ENCODE peak calls at places on chromosomes 6 and 20, in five cellular contexts. One of them, this sample, is unnamed. For H3K4me1, the result is how much of the 10 kb centered on the place peaks cover.

GRCh38 chr6:90860822-90861601 is 274.1 kb upstream of the MAP3K7 start:
- DNase-seq in GM23338: no peak
- DNase-seq in PC-3: peak
- DNase-seq in mesendoderm: peak
- DNase-seq in right atrium auricular region: no peak
- DNase-seq in this sample: no peak

GRCh38 chr20:5919634-5920544 is 30.4 kb downstream of the TRMT6 start:
- DNase-seq in PC-3: peak
- DNase-seq in right atrium auricular region: no peak
- DNase-seq in GM23338: no peak
- DNase-seq in mesendoderm: peak
- DNase-seq in this sample: peak

GRCh38 chr6:15183979-15184378 is 61.9 kb upstream of the JARID2 start:
- DNase-seq in mesendoderm: no peak
- DNase-seq in GM23338: no peak
- DNase-seq in PC-3: no peak
- DNase-seq in right atrium auricular region: no peak
- DNase-seq in this sample: no peak

GRCh38 chr6:150604467-150604866 is 4.8 kb downstream of the PLEKHG1 start:
- DNase-seq in mesendoderm: no peak
- DNase-seq in PC-3: no peak
- DNase-seq in GM23338: no peak
- DNase-seq in right atrium auricular region: no peak
- DNase-seq in this sample: no peak

GRCh38 chr6:97067045-97067444 is 142.5 kb downstream of the KLHL32 start:
- DNase-seq in PC-3: no peak
- DNase-seq in right atrium auricular region: no peak
- DNase-seq in GM23338: no peak
- DNase-seq in mesendoderm: no peak
- DNase-seq in this sample: no peak

GRCh38 chr6:3031857-3032256 is 32.2 kb downstream of the NQO2 start:
- DNase-seq in mesendoderm: no peak
- DNase-seq in PC-3: no peak
- DNase-seq in right atrium auricular region: no peak
- DNase-seq in GM23338: no peak
- DNase-seq in this sample: no peak

GRCh38 chr20:20463933-20464374 is 96.0 kb downstream of the INSM1 start:
- DNase-seq in PC-3: no peak
- DNase-seq in mesendoderm: peak
- DNase-seq in right atrium auricular region: no peak
- DNase-seq in GM23338: peak
- DNase-seq in this sample: no peak

GRCh38 chr6:156555117-156555516 is 222.1 kb upstream of the ARID1B start:
- DNase-seq in PC-3: peak
- DNase-seq in GM23338: no peak
- DNase-seq in mesendoderm: no peak
- DNase-seq in right atrium auricular region: no peak
- DNase-seq in this sample: no peak

GRCh38 chr20:53866787-53867740 is 203.3 kb downstream of the BCAS1 start:
- DNase-seq in GM23338: peak
- DNase-seq in PC-3: peak
- DNase-seq in right atrium auricular region: no peak
- DNase-seq in mesendoderm: peak
- DNase-seq in this sample: no peak

GRCh38 chr20:5863040-5863811 is 87.1 kb downstream of the TRMT6 start:
- DNase-seq in GM23338: no peak
- DNase-seq in mesendoderm: no peak
- DNase-seq in right atrium auricular region: no peak
- DNase-seq in PC-3: peak
- DNase-seq in this sample: peak

GRCh38 chr20:53737404-53738038 is 143.9 kb upstream of the ZNF217 start:
- DNase-seq in GM23338: peak
- DNase-seq in PC-3: peak
- DNase-seq in right atrium auricular region: no peak
- DNase-seq in mesendoderm: no peak
- DNase-seq in this sample: peak

GRCh38 chr6:30801950-30802349 is 57.6 kb upstream of the IER3 start:
- DNase-seq in GM23338: no peak
- DNase-seq in right atrium auricular region: no peak
- DNase-seq in mesendoderm: no peak
- DNase-seq in PC-3: no peak
- DNase-seq in this sample: no peak

GRCh38 chr6:11232968-11233626 is 629 bp upstream of the NEDD9 start:
- DNase-seq in right atrium auricular region: no peak
- DNase-seq in PC-3: peak
- DNase-seq in mesendoderm: peak
- DNase-seq in GM23338: peak
- DNase-seq in this sample: no peak

GRCh38 chr6:16391451-16391912 is 153.1 kb downstream of the GMPR start:
- DNase-seq in right atrium auricular region: no peak
- DNase-seq in mesendoderm: no peak
- DNase-seq in PC-3: no peak
- DNase-seq in GM23338: no peak
- DNase-seq in this sample: no peak

GRCh38 chr6:36226648-36227047 is 30.1 kb downstream of the BRPF3 start:
- DNase-seq in mesendoderm: no peak
- DNase-seq in GM23338: no peak
- DNase-seq in PC-3: no peak
- DNase-seq in right atrium auricular region: no peak
- DNase-seq in this sample: peak

GRCh38 chr6:129498556-129498940 is 211.4 kb downstream of the ARHGAP18 start:
- DNase-seq in GM23338: no peak
- DNase-seq in PC-3: peak
- DNase-seq in right atrium auricular region: no peak
- DNase-seq in mesendoderm: no peak
- DNase-seq in this sample: peak

GRCh38 chr20:49768204-49769124 is 44.2 kb upstream of the SLC9A8 start:
- DNase-seq in PC-3: peak
- DNase-seq in right atrium auricular region: peak
- DNase-seq in mesendoderm: peak
- DNase-seq in GM23338: peak
- DNase-seq in this sample: peak

GRCh38 chr20:1887321-1887720 is 7.9 kb upstream of the SIRPA start:
- DNase-seq in right atrium auricular region: no peak
- DNase-seq in GM23338: no peak
- DNase-seq in mesendoderm: no peak
- DNase-seq in PC-3: no peak
- DNase-seq in this sample: no peak

GRCh38 chr6:3789018-3789895 is 37.7 kb upstream of the PXDC1 start:
- DNase-seq in GM23338: no peak
- DNase-seq in mesendoderm: no peak
- DNase-seq in right atrium auricular region: no peak
- DNase-seq in PC-3: peak
- DNase-seq in this sample: no peak

GRCh38 chr20:49037962-49038387 is 8.1 kb upstream of the CSE1L start:
- DNase-seq in right atrium auricular region: peak
- DNase-seq in GM23338: no peak
- DNase-seq in mesendoderm: no peak
- DNase-seq in PC-3: no peak
- DNase-seq in this sample: peak

GRCh38 chr20:24868396-24868927 is 80.6 kb upstream of the CST7 start:
- DNase-seq in mesendoderm: no peak
- DNase-seq in GM23338: no peak
- DNase-seq in PC-3: no peak
- DNase-seq in right atrium auricular region: no peak
- DNase-seq in this sample: no peak

GRCh38 chr6:43083041-43083669 is 7.0 kb downstream of the PTK7 start:
- DNase-seq in mesendoderm: peak
- DNase-seq in PC-3: no peak
- DNase-seq in GM23338: no peak
- DNase-seq in right atrium auricular region: no peak
- DNase-seq in this sample: no peak

GRCh38 chr6:747006-747405 is 54.1 kb upstream of the EXOC2 start:
- DNase-seq in PC-3: no peak
- DNase-seq in mesendoderm: no peak
- DNase-seq in right atrium auricular region: no peak
- DNase-seq in GM23338: no peak
- DNase-seq in this sample: no peak

GRCh38 chr6:155273438-155273837 is 9.6 kb downstream of the CLDN20 start:
- DNase-seq in PC-3: no peak
- DNase-seq in right atrium auricular region: no peak
- DNase-seq in GM23338: peak
- DNase-seq in mesendoderm: peak
- DNase-seq in this sample: peak

GRCh38 chr6:112117554-112117953 is 30.2 kb downstream of the FAM229B start:
- DNase-seq in PC-3: peak
- DNase-seq in GM23338: no peak
- DNase-seq in mesendoderm: no peak
- DNase-seq in right atrium auricular region: no peak
- DNase-seq in this sample: peak

GRCh38 chr6:33344771-33345697 is 27.5 kb upstream of the ZBTB22 start:
- DNase-seq in mesendoderm: peak
- DNase-seq in right atrium auricular region: peak
- DNase-seq in GM23338: peak
- DNase-seq in PC-3: peak
- DNase-seq in this sample: peak

GRCh38 chr20:58666702-58667101 is 15.6 kb downstream of the STX16 start:
- DNase-seq in right atrium auricular region: no peak
- DNase-seq in GM23338: no peak
- DNase-seq in PC-3: no peak
- DNase-seq in mesendoderm: peak
- DNase-seq in this sample: no peak
- H3K27ac ChIP-seq in right atrium auricular region: no peak
- H3K27ac ChIP-seq in GM23338: no peak
- H3K27ac ChIP-seq in PC-3: no peak
- H3K27ac ChIP-seq in mesendoderm: no peak
- H3K27ac ChIP-seq in this sample: no peak

GRCh38 chr6:149450679-149451360 is 34.0 kb downstream of the ZC3H12D start:
- DNase-seq in mesendoderm: no peak
- DNase-seq in right atrium auricular region: no peak
- DNase-seq in PC-3: no peak
- DNase-seq in GM23338: peak
- DNase-seq in this sample: no peak
- H3K4me1 ChIP-seq in mesendoderm: under half
- H3K4me1 ChIP-seq in right atrium auricular region: under half
- H3K4me1 ChIP-seq in PC-3: under half
- H3K4me1 ChIP-seq in GM23338: under half
- H3K4me1 ChIP-seq in this sample: under half

GRCh38 chr6:149474108-149474935 is 10.5 kb downstream of the ZC3H12D start:
- DNase-seq in PC-3: no peak
- DNase-seq in GM23338: no peak
- DNase-seq in mesendoderm: no peak
- DNase-seq in right atrium auricular region: no peak
- DNase-seq in this sample: no peak

GRCh38 chr6:149480502-149481280 is 4.1 kb downstream of the ZC3H12D start:
- DNase-seq in GM23338: no peak
- DNase-seq in mesendoderm: no peak
- DNase-seq in PC-3: no peak
- DNase-seq in right atrium auricular region: no peak
- DNase-seq in this sample: no peak

GRCh38 chr6:149478631-149479314 is 6.0 kb downstream of the ZC3H12D start:
- DNase-seq in mesendoderm: no peak
- DNase-seq in right atrium auricular region: no peak
- DNase-seq in GM23338: no peak
- DNase-seq in PC-3: no peak
- DNase-seq in this sample: peak

GRCh38 chr6:149476789-149477455 is 7.9 kb downstream of the ZC3H12D start:
- DNase-seq in mesendoderm: no peak
- DNase-seq in right atrium auricular region: no peak
- DNase-seq in GM23338: no peak
- DNase-seq in PC-3: no peak
- DNase-seq in this sample: no peak

GRCh38 chr6:149477544-149477943 is 7.3 kb downstream of the ZC3H12D start:
- DNase-seq in PC-3: no peak
- DNase-seq in GM23338: no peak
- DNase-seq in mesendoderm: no peak
- DNase-seq in right atrium auricular region: no peak
- DNase-seq in this sample: no peak
- H3K27ac ChIP-seq in PC-3: no peak
- H3K27ac ChIP-seq in GM23338: no peak
- H3K27ac ChIP-seq in mesendoderm: no peak
- H3K27ac ChIP-seq in right atrium auricular region: no peak
- H3K27ac ChIP-seq in this sample: no peak

DNA sequence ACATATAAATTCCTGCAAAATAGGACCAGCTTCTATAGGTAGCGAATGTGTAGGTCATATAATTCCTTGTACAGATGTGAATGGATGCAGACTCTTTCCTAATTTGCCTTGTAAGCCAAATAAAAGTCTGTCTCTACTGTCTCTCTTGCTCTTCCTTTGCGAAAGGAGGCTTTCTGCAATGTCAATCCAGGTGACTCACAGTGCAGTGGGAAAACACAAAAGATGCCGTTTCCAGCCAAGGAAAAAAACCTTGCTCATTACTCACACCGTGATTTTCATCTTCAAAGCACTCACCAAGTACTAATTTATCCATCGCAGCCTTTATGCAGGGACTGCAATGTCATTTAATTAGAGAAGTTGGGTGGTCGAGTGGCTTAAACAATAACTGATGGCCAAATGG is 23.8 kb downstream of the SAYSD1 start:
- DNase-seq in mesendoderm: no peak
- DNase-seq in GM23338: no peak
- DNase-seq in right atrium auricular region: no peak
- DNase-seq in PC-3: peak
- DNase-seq in this sample: no peak
- H3K4me1 ChIP-seq in mesendoderm: under half
- H3K4me1 ChIP-seq in GM23338: under half
- H3K4me1 ChIP-seq in right atrium auricular region: under half
- H3K4me1 ChIP-seq in PC-3: under half
- H3K4me1 ChIP-seq in this sample: under half

GRCh38 chr6:12477616-12478015 is 187.5 kb downstream of the EDN1 start:
- DNase-seq in PC-3: no peak
- DNase-seq in GM23338: no peak
- DNase-seq in mesendoderm: no peak
- DNase-seq in right atrium auricular region: no peak
- DNase-seq in this sample: no peak
- H3K27ac ChIP-seq in PC-3: no peak
- H3K27ac ChIP-seq in GM23338: no peak
- H3K27ac ChIP-seq in mesendoderm: no peak
- H3K27ac ChIP-seq in right atrium auricular region: no peak
- H3K27ac ChIP-seq in this sample: no peak

DNA sequence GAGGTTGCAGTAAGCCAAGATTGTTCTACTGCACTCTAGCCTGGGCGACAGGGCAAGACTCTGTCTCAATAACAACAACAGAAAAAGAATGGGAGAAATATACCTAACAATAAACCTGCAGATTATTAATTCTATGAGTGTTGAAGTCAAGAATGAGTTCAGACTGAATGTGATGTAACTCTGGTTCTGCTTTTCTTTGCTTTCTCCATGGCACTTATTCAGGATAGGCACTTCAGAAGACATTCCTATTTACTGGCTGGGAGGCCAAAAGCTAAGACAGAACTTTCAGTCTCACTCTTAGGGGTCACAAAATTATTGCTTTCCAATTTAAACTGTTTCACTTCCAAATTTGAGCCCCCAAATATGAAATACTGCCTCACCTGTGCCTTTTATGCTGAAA is 15.7 kb upstream of the PRIM2 start:
- DNase-seq in right atrium auricular region: no peak
- DNase-seq in mesendoderm: no peak
- DNase-seq in PC-3: no peak
- DNase-seq in GM23338: no peak
- DNase-seq in this sample: no peak
- H3K4me1 ChIP-seq in right atrium auricular region: under half
- H3K4me1 ChIP-seq in mesendoderm: under half
- H3K4me1 ChIP-seq in PC-3: under half
- H3K4me1 ChIP-seq in GM23338: under half
- H3K4me1 ChIP-seq in this sample: under half